ENCODE peak calls at places on chromosome 15, in seven cellular contexts. One of them, this sample, is unnamed.

GRCh38 chr15:101167791-101168462 is 83.9 kb downstream of the CHSY1 start:
- DNase-seq in T-helper 22 cell: peak; percentile 43
- DNase-seq in stimulated activated naive CD8-positive, alpha-beta T cell treated with anti-CD3 and anti-CD28 coated beads, Interleukin-15, amount 100 ng/mL, for 72 hours: peak; percentile 55
- DNase-seq in activated naive CD8-positive, alpha-beta T cell treated with anti-CD3 and anti-CD28 coated beads, Interleukin-2, amount 50 U/mL, for 24 hours: peak; percentile 75
- DNase-seq in T47D: peak; percentile 90
- DNase-seq in left ventricle myocardium inferior: peak; percentile 72
- DNase-seq in smooth muscle cell of the brain vasculature: no peak
- DNase-seq in this sample: no peak

GRCh38 chr15:82570721-82571519 is 30.7 kb upstream of the RPS17 start:
- DNase-seq in left ventricle myocardium inferior: no peak
- DNase-seq in T-helper 22 cell: no peak
- DNase-seq in smooth muscle cell of the brain vasculature: no peak
- DNase-seq in activated naive CD8-positive, alpha-beta T cell treated with anti-CD3 and anti-CD28 coated beads, Interleukin-2, amount 50 U/mL, for 24 hours: no peak
- DNase-seq in T47D: no peak
- DNase-seq in stimulated activated naive CD8-positive, alpha-beta T cell treated with anti-CD3 and anti-CD28 coated beads, Interleukin-15, amount 100 ng/mL, for 72 hours: no peak
- DNase-seq in this sample: no peak

GRCh38 chr15:73165844-73166243 is 113.6 kb downstream of the NEO1 start:
- DNase-seq in T-helper 22 cell: no peak
- DNase-seq in left ventricle myocardium inferior: no peak
- DNase-seq in stimulated activated naive CD8-positive, alpha-beta T cell treated with anti-CD3 and anti-CD28 coated beads, Interleukin-15, amount 100 ng/mL, for 72 hours: no peak
- DNase-seq in T47D: no peak
- DNase-seq in smooth muscle cell of the brain vasculature: no peak
- DNase-seq in activated naive CD8-positive, alpha-beta T cell treated with anti-CD3 and anti-CD28 coated beads, Interleukin-2, amount 50 U/mL, for 24 hours: no peak
- DNase-seq in this sample: no peak

GRCh38 chr15:101650145-101650544 is 2.0 kb downstream of the TM2D3 start:
- DNase-seq in smooth muscle cell of the brain vasculature: no peak
- DNase-seq in activated naive CD8-positive, alpha-beta T cell treated with anti-CD3 and anti-CD28 coated beads, Interleukin-2, amount 50 U/mL, for 24 hours: no peak
- DNase-seq in stimulated activated naive CD8-positive, alpha-beta T cell treated with anti-CD3 and anti-CD28 coated beads, Interleukin-15, amount 100 ng/mL, for 72 hours: no peak
- DNase-seq in T47D: no peak
- DNase-seq in T-helper 22 cell: no peak
- DNase-seq in left ventricle myocardium inferior: no peak
- DNase-seq in this sample: no peak

GRCh38 chr15:36234743-36235142 is 344.7 kb upstream of the CDIN1 start:
- DNase-seq in activated naive CD8-positive, alpha-beta T cell treated with anti-CD3 and anti-CD28 coated beads, Interleukin-2, amount 50 U/mL, for 24 hours: no peak
- DNase-seq in T-helper 22 cell: no peak
- DNase-seq in T47D: no peak
- DNase-seq in stimulated activated naive CD8-positive, alpha-beta T cell treated with anti-CD3 and anti-CD28 coated beads, Interleukin-15, amount 100 ng/mL, for 72 hours: no peak
- DNase-seq in smooth muscle cell of the brain vasculature: no peak
- DNase-seq in left ventricle myocardium inferior: no peak
- DNase-seq in this sample: no peak

GRCh38 chr15:97521894-97522293 is 438.6 kb upstream of the ARRDC4 start:
- DNase-seq in smooth muscle cell of the brain vasculature: no peak
- DNase-seq in stimulated activated naive CD8-positive, alpha-beta T cell treated with anti-CD3 and anti-CD28 coated beads, Interleukin-15, amount 100 ng/mL, for 72 hours: no peak
- DNase-seq in activated naive CD8-positive, alpha-beta T cell treated with anti-CD3 and anti-CD28 coated beads, Interleukin-2, amount 50 U/mL, for 24 hours: no peak
- DNase-seq in T47D: peak; percentile 6
- DNase-seq in T-helper 22 cell: no peak
- DNase-seq in left ventricle myocardium inferior: peak; percentile 50
- DNase-seq in this sample: no peak

GRCh38 chr15:98875309-98875708 is 132.3 kb downstream of the PGPEP1L start:
- DNase-seq in T47D: no peak
- DNase-seq in activated naive CD8-positive, alpha-beta T cell treated with anti-CD3 and anti-CD28 coated beads, Interleukin-2, amount 50 U/mL, for 24 hours: no peak
- DNase-seq in smooth muscle cell of the brain vasculature: no peak
- DNase-seq in T-helper 22 cell: no peak
- DNase-seq in left ventricle myocardium inferior: no peak
- DNase-seq in stimulated activated naive CD8-positive, alpha-beta T cell treated with anti-CD3 and anti-CD28 coated beads, Interleukin-15, amount 100 ng/mL, for 72 hours: no peak
- DNase-seq in this sample: no peak

GRCh38 chr15:71079208-71080044 is 35.8 kb upstream of the THSD4 start:
- DNase-seq in activated naive CD8-positive, alpha-beta T cell treated with anti-CD3 and anti-CD28 coated beads, Interleukin-2, amount 50 U/mL, for 24 hours: no peak
- DNase-seq in stimulated activated naive CD8-positive, alpha-beta T cell treated with anti-CD3 and anti-CD28 coated beads, Interleukin-15, amount 100 ng/mL, for 72 hours: no peak
- DNase-seq in T-helper 22 cell: no peak
- DNase-seq in left ventricle myocardium inferior: peak; percentile 29
- DNase-seq in T47D: peak; percentile 97
- DNase-seq in smooth muscle cell of the brain vasculature: no peak
- DNase-seq in this sample: no peak

GRCh38 chr15:75723847-75724660 is 11.4 kb upstream of the CSPG4 start:
- DNase-seq in stimulated activated naive CD8-positive, alpha-beta T cell treated with anti-CD3 and anti-CD28 coated beads, Interleukin-15, amount 100 ng/mL, for 72 hours: no peak
- DNase-seq in left ventricle myocardium inferior: peak; percentile 84
- DNase-seq in T-helper 22 cell: peak; percentile 26
- DNase-seq in T47D: peak; percentile 61
- DNase-seq in smooth muscle cell of the brain vasculature: peak; percentile 91
- DNase-seq in activated naive CD8-positive, alpha-beta T cell treated with anti-CD3 and anti-CD28 coated beads, Interleukin-2, amount 50 U/mL, for 24 hours: peak; percentile 53
- DNase-seq in this sample: peak; percentile 98

GRCh38 chr15:69031013-69032001 is 16.8 kb downstream of the NOX5 start:
- DNase-seq in left ventricle myocardium inferior: peak; percentile 24
- DNase-seq in smooth muscle cell of the brain vasculature: no peak
- DNase-seq in T47D: peak; percentile 83
- DNase-seq in stimulated activated naive CD8-positive, alpha-beta T cell treated with anti-CD3 and anti-CD28 coated beads, Interleukin-15, amount 100 ng/mL, for 72 hours: peak; percentile 20
- DNase-seq in activated naive CD8-positive, alpha-beta T cell treated with anti-CD3 and anti-CD28 coated beads, Interleukin-2, amount 50 U/mL, for 24 hours: peak; percentile 45
- DNase-seq in T-helper 22 cell: no peak
- DNase-seq in this sample: peak; percentile 76

GRCh38 chr15:75123395-75123794 is 78.3 kb upstream of the C15orf39 start:
- DNase-seq in stimulated activated naive CD8-positive, alpha-beta T cell treated with anti-CD3 and anti-CD28 coated beads, Interleukin-15, amount 100 ng/mL, for 72 hours: no peak
- DNase-seq in smooth muscle cell of the brain vasculature: peak; percentile 69
- DNase-seq in activated naive CD8-positive, alpha-beta T cell treated with anti-CD3 and anti-CD28 coated beads, Interleukin-2, amount 50 U/mL, for 24 hours: no peak
- DNase-seq in left ventricle myocardium inferior: no peak
- DNase-seq in T-helper 22 cell: no peak
- DNase-seq in T47D: no peak
- DNase-seq in this sample: no peak